ENCODE peak calls at places on chromosomes 11 and 22, in five cellular contexts. V, G, C, M and K are unnamed samples.

GRCh38 chr11:114233755-114234154 is 62.4 kb upstream of the NNMT start:
- DNase-seq in V (peak), G (no peak), C (no peak), M (peak), K (no peak)

GRCh38 chr11:72321381-72321996 is 77.5 kb upstream of the PHOX2A start:
- DNase-seq in G (no peak), V (no peak), C (no peak), M (no peak), K (no peak)

GRCh38 chr22:41501209-41501608 is 32.3 kb downstream of the ACO2 start:
- DNase-seq in M (no peak), V (no peak), C (no peak), G (no peak), K (no peak)

GRCh38 chr11:7548659-7549283 is 35.0 kb downstream of the PPFIBP2 start:
- DNase-seq in C (peak), V (no peak), M (no peak), G (no peak), K (no peak)

GRCh38 chr11:64803163-64803845 is at the start of gene MAP4K2:
- DNase-seq in G (peak), C (peak), V (peak), M (peak), K (peak)

GRCh38 chr11:57287884-57288283 is 36.9 kb downstream of the TNKS1BP1 start:
- DNase-seq in G (no peak), M (no peak), V (no peak), C (no peak), K (no peak)

GRCh38 chr11:40029406-40029805 is 1430.0 kb downstream of the LRRC4C start:
- DNase-seq in V (no peak), C (no peak), M (no peak), G (no peak), K (no peak)

GRCh38 chr22:47213571-47214230 is 451.3 kb downstream of the TBC1D22A start:
- DNase-seq in C (peak), M (no peak), V (peak), G (peak), K (no peak)

GRCh38 chr11:14971865-14972580 is at the start of gene CALCA:
- DNase-seq in C (no peak), V (peak), M (no peak), G (no peak), K (no peak)